ENCODE peak calls at places on chromosomes 4 and X, in nine cellular contexts. W is PC-9, N is colonic mucosa, C is OCI-LY7, Z is uterus, A is brain microvascular endothelial cell, L is RWPE2, V is dorsolateral prefrontal cortex, T is WERI-Rb-1. X is an unnamed sample.

GRCh38 chrX:27599928-27600327 is 9.8 kb downstream of the DCAF8L2 start:
- DNase-seq in A (no peak), T (no peak), C (no peak), W (no peak), L (no peak), Z (no peak), V (no peak), N (no peak), X (no peak)

GRCh38 chrX:130625381-130625780 is 223.6 kb downstream of the RBMX2 start:
- DNase-seq in V (no peak), C (no peak), W (no peak), L (no peak), Z (no peak), T (no peak), A (no peak), N (no peak), X (no peak)

GRCh38 chr4:123421227-123421941 is 24.8 kb downstream of the SPRY1 start:
- DNase-seq in Z (no peak), T (no peak), V (no peak), W (no peak), N (no peak), C (no peak), A (no peak), L (no peak), X (no peak)

GRCh38 chrX:134377537-134377936 is 82.4 kb upstream of the HPRT1 start:
- DNase-seq in T (peak), C (peak), L (no peak), A (peak), Z (no peak), V (no peak), W (no peak), N (no peak), X (no peak)

GRCh38 chr4:2837904-2838496 is 5.6 kb upstream of the ADD1 start:
- DNase-seq in A (peak), N (no peak), V (peak), W (no peak), Z (peak), C (peak), L (no peak), T (no peak), X (no peak)

GRCh38 chr4:41006141-41006540 is 208.2 kb downstream of the APBB2 start:
- DNase-seq in Z (no peak), V (no peak), A (no peak), C (no peak), L (no peak), T (no peak), N (no peak), W (no peak), X (no peak)

GRCh38 chr4:155060419-155060818 is 148.0 kb upstream of the NPY2R start:
- DNase-seq in W (no peak), T (no peak), C (no peak), Z (no peak), N (no peak), A (no peak), V (no peak), L (no peak), X (peak)

GRCh38 chr4:112852586-112852985 is 196.9 kb upstream of the ANK2 start:
- DNase-seq in V (no peak), L (no peak), C (no peak), N (no peak), A (no peak), W (no peak), T (no peak), Z (no peak), X (no peak)

GRCh38 chr4:143357161-143357845 is 20.6 kb downstream of the GAB1 start:
- DNase-seq in C (peak), V (no peak), T (no peak), L (no peak), N (no peak), Z (no peak), A (no peak), W (peak), X (no peak)

GRCh38 chr4:90349632-90350031 is 222.4 kb downstream of the CCSER1 start:
- DNase-seq in L (no peak), V (no peak), A (no peak), Z (no peak), C (no peak), W (no peak), T (no peak), N (no peak), X (no peak)

GRCh38 chrX:129979207-129979920 is 3.1 kb upstream of the BCORL1 start:
- DNase-seq in T (peak), N (peak), L (no peak), Z (peak), C (no peak), V (no peak), A (no peak), W (no peak), X (no peak)

GRCh38 chrX:39815621-39816020 is 282.1 kb downstream of the BCOR start:
- DNase-seq in W (no peak), Z (no peak), T (no peak), N (no peak), V (no peak), A (no peak), L (no peak), C (peak), X (no peak)

GRCh38 chrX:85988353-85988752 is 59.0 kb downstream of the CHM start:
- DNase-seq in L (no peak), T (no peak), W (no peak), V (no peak), Z (no peak), C (no peak), N (no peak), A (no peak), X (no peak)

GRCh38 chrX:33086886-33087285 is 124.5 kb downstream of the DMD start:
- DNase-seq in Z (no peak), L (no peak), T (no peak), C (no peak), N (no peak), W (no peak), V (no peak), A (no peak), X (no peak)

GRCh38 chr4:88315460-88316017 is 31.2 kb upstream of the PPM1K start:
- DNase-seq in A (no peak), C (no peak), W (no peak), V (no peak), T (no peak), L (no peak), N (no peak), Z (no peak), X (no peak)

DNA sequence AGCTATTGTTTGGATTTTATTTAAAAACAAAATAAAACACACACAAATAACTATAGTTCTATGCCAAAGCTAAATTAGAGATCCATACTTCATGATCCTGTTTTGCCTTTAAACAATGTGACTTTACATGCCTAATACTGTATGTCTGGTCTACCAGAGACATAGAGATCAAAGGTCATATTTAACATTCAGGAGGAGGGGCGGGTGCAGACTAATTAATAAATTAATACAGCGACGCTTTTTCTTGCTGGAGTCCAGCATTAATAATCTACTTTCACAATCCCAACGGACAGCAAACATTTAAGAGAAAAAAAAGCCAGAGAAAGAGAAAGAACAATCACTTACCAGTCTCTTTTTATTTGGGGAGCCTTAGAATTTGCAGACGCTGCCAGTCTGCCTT is 533 bp downstream of the CXXC4 start:
- DNase-seq in T (no peak), A (no peak), L (no peak), V (no peak), N (no peak), Z (no peak), C (no peak), W (no peak), X (no peak)
- H3K27ac ChIP-seq in T (peak), A (no peak), L (no peak), V (peak), N (no peak), Z (peak), C (no peak), W (no peak), X (peak)

DNA sequence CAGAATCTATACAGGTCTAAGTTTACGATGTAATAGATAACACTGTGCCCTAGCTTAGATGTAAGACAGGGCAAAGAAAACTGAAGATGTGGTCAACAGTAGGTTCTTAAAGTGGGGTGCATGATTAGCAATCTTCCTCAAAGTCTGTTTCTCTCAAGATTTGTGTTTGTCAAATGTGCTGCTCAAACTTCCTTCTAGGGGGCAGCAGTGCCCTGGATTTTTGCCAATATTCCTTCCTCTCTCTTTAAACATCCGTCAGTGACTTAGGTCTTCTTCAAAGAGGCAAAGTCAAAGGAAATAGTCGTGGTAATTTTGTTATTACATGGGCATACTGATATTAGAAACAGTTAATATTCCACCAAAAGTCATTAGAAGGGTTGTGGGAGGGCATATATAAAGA is 4.2 kb upstream of the PDHA2 start:
- DNase-seq in C (peak), L (no peak), W (no peak), A (no peak), N (no peak), V (no peak), Z (no peak), T (peak), X (no peak)
- TF ChIP-seq CTCF in C (peak), L (peak), W (no peak), A (peak), N (no peak), V (no peak), Z (no peak), T (peak), X (peak)

DNA sequence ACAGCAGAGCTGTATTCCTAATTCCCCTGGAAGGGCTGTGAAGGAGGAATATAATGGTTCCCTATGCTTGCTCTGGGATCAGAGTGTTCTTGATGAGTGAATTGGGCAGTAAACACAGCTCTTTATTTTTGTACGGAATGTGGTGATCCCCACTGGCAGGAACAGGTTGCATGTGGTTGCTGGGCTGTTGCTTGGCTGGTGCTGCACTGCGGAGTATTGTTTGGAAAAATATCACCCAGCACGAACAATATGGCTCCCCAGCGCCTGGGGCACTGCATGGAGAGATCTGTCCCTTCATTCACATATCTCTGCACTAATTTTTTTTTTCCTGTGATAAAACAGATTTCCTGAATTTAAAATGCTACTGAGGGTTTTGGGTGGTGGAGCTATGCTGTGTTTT is 119.7 kb downstream of the MGST2 start:
- DNase-seq in C (no peak), L (no peak), T (no peak), N (no peak), A (no peak), Z (no peak), W (no peak), V (no peak), X (no peak)
- H3K27ac ChIP-seq in C (no peak), L (no peak), T (no peak), N (no peak), A (no peak), Z (no peak), W (no peak), V (no peak), X (no peak)

DNA sequence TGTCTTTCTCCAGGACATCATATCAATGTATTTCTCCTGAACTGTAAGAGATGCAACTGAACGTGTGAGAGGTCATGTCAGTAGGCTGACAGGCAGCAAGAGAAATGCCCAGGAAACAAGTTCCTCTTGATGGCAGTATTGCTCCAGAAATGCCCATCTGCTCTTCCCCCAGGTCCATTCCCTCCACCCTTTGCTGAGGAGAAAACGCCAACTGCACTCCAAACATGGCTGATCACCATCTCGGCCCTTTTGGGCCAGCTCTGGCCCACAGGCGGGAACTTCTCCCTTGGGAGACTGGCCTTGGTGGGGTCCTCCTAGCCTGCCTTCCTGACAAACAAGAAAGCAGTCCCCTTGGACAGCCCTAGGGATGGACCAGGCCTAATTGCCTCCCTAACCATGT is 276.5 kb upstream of the AGTR2 start:
- DNase-seq in L (no peak), C (no peak), W (peak), N (peak), Z (no peak), T (peak), A (peak), V (peak), X (no peak)
- TF ChIP-seq CTCF in L (no peak), C (no peak), W (peak), N (peak), Z (peak), T (peak), A (peak), V (peak), X (no peak)

GRCh38 chr4:55127053-55127452 is 1.7 kb upstream of the KDR start:
- DNase-seq in Z (no peak), A (no peak), C (no peak), T (no peak), L (no peak), N (no peak), V (no peak), W (no peak), X (no peak)

GRCh38 chr4:55127521-55127920 is 2.1 kb upstream of the KDR start:
- DNase-seq in N (no peak), T (no peak), L (no peak), C (no peak), W (no peak), Z (no peak), V (no peak), A (no peak), X (no peak)

GRCh38 chr4:55136634-55137033 is 11.2 kb upstream of the KDR start:
- DNase-seq in C (no peak), Z (peak), W (no peak), A (no peak), V (no peak), T (no peak), L (no peak), N (no peak), X (no peak)

GRCh38 chr4:55138367-55138766 is 13.0 kb upstream of the KDR start:
- DNase-seq in A (no peak), Z (no peak), N (no peak), L (no peak), W (no peak), C (no peak), T (no peak), V (no peak), X (no peak)

GRCh38 chr4:55132775-55133174 is 7.4 kb upstream of the KDR start:
- DNase-seq in A (no peak), C (no peak), Z (no peak), W (no peak), T (no peak), N (no peak), V (no peak), L (no peak), X (no peak)
- H3K27ac ChIP-seq in A (no peak), C (no peak), Z (no peak), W (no peak), T (no peak), N (no peak), V (no peak), L (no peak), X (no peak)

DNA sequence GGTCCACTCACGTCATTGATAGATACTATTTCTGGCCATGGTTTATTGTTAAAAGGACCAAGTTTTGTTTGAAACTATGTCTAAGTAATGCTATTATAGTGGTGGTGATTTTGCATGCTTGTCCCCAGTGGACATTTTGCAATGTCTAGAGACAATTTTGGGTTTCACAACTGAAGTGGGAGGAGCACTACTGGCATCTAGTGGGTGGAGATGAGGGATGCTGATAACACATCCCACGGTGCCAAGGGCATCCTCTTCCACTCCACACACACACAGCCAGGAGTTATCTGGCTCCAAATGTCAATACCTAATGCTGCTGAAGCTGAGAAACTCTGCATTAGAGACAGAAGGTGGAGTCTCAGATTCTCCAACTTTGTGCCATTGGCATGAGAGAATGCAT is 131.2 kb downstream of the FRMPD4 start:
- DNase-seq in Z (no peak), C (no peak), V (no peak), N (no peak), W (no peak), T (no peak), L (no peak), A (no peak), X (no peak)
- TF ChIP-seq CTCF in Z (no peak), C (no peak), V (no peak), N (no peak), W (no peak), T (no peak), L (peak), A (peak), X (no peak)